ENCODE peak calls at places on chromosomes 1 and 21, in five cellular contexts. D is small intestine, G is astrocyte, F is cardiac muscle cell, C is right cardiac atrium. H is an unnamed sample.
A peak's percentile ranks its signal among the peaks of the same experiment; 100 is the strongest.

GRCh38 chr1:229863651-229864545 is 203.1 kb upstream of the GALNT2 start:
- DNase-seq in D (no peak), G (no peak), F (peak; percentile 37), C (peak; percentile 75), H (peak; percentile 88)

GRCh38 chr1:69376408-69376807 is 191.3 kb upstream of the LRRC7 start:
- DNase-seq in D (no peak), G (no peak), F (no peak), C (no peak), H (no peak)

GRCh38 chr1:216388558-216388957 is 34.7 kb downstream of the USH2A start:
- DNase-seq in D (no peak), G (no peak), F (peak; percentile 10), C (no peak), H (no peak)

GRCh38 chr1:116628448-116628847 is 39.1 kb downstream of the IGSF3 start:
- DNase-seq in D (no peak), G (no peak), F (no peak), C (no peak), H (no peak)

GRCh38 chr1:205374205-205375078 is 17.7 kb upstream of the KLHDC8A start:
- DNase-seq in D (no peak), G (peak; percentile 87), F (no peak), C (no peak), H (no peak)

GRCh38 chr1:157966034-157966671 is 27.3 kb upstream of the KIRREL1 start:
- DNase-seq in D (peak; percentile 97), G (peak; percentile 89), F (no peak), C (no peak), H (no peak)

GRCh38 chr1:76330993-76331603 is 256.6 kb downstream of the ST6GALNAC3 start:
- DNase-seq in D (peak; percentile 66), G (peak; percentile 62), F (peak; percentile 60), C (no peak), H (no peak)

GRCh38 chr1:20521960-20522861 is 14.3 kb upstream of the MUL1 start:
- DNase-seq in D (peak; percentile 73), G (peak; percentile 34), F (peak; percentile 85), C (peak; percentile 75), H (peak; percentile 29)

GRCh38 chr1:204888294-204888693 is 17.6 kb downstream of the NFASC start:
- DNase-seq in D (no peak), G (peak; percentile 74), F (no peak), C (no peak), H (no peak)

GRCh38 chr21:16309250-16309971 is 579.6 kb downstream of the USP25 start:
- DNase-seq in D (no peak), G (peak; percentile 81), F (no peak), C (no peak), H (no peak)

GRCh38 chr1:161031874-161032273 is 6.9 kb downstream of the TSTD1 start:
- DNase-seq in D (no peak), G (no peak), F (no peak), C (no peak), H (no peak)

GRCh38 chr1:100924212-100924611 is 28.3 kb downstream of the SLC30A7 start:
- DNase-seq in D (no peak), G (peak; percentile 14), F (no peak), C (no peak), H (no peak)

GRCh38 chr1:183164350-183164749 is 21.7 kb upstream of the LAMC2 start:
- DNase-seq in D (no peak), G (peak; percentile 88), F (no peak), C (no peak), H (no peak)

GRCh38 chr1:157004286-157004685 is 41.3 kb downstream of the ARHGEF11 start:
- DNase-seq in D (no peak), G (no peak), F (no peak), C (no peak), H (no peak)

GRCh38 chr1:183094376-183094775 is 71.2 kb downstream of the LAMC1 start:
- DNase-seq in D (no peak), G (no peak), F (no peak), C (no peak), H (no peak)

GRCh38 chr1:231272173-231272572 is 31.2 kb downstream of the GNPAT start:
- DNase-seq in D (no peak), G (no peak), F (no peak), C (no peak), H (no peak)
- H3K9me3 ChIP-seq in D (no peaks in the 10 kb centered on the region), G (no peaks in the 10 kb centered on the region), F (no peaks in the 10 kb centered on the region), C (no peaks in the 10 kb centered on the region), H (no peaks in the 10 kb centered on the region)

GRCh38 chr1:54355931-54356679 is 50.1 kb downstream of the SSBP3 start:
- DNase-seq in D (peak; percentile 64), G (no peak), F (peak; percentile 89), C (no peak), H (no peak)
- H3K4me3 ChIP-seq in D (peak overlapping the region; percentile 21), G (no peak overlapping the region), F (peak overlapping the region; percentile 6), C (no peak overlapping the region), H (no peak overlapping the region)

GRCh38 chr1:152565115-152565514 is 1.5 kb downstream of the LCE3E start:
- DNase-seq in D (no peak), G (no peak), F (no peak), C (no peak), H (no peak)

GRCh38 chr1:152565535-152566215 is 905 bp downstream of the LCE3E start:
- DNase-seq in D (no peak), G (no peak), F (no peak), C (no peak), H (no peak)

DNA sequence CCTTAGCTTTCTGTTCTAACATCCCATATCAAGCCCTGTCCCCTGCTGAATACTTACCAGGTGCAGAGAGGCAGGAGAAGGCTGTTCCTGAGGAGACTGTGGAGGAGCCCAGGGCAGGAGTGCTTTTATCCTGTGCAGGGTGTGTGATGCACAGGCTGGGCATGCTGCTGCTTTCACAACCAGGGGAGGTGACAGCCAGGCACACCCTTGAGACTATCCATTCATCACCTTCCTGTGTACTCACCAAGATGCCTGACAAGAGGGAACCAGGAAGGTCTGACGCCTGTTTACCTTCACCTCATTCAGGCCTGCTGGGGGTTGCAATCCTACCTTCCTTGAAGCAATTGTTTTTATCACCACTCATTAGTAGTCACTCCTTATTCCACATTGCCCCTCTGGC is at the start of gene LCE3E:
- DNase-seq in D (no peak), G (no peak), F (no peak), C (no peak), H (no peak)
- H3K9me3 ChIP-seq in D (no peaks in the 10 kb centered on the region), G (peaks cover 4% of the 10 kb centered on the region), F (no peaks in the 10 kb centered on the region), C (peaks cover 1% of the 10 kb centered on the region), H (no peaks in the 10 kb centered on the region)

GRCh38 chr1:90718411-90719320 is 1.6 kb upstream of the BARHL2 start:
- DNase-seq in D (no peak), G (no peak), F (no peak), C (peak; percentile 50), H (no peak)

GRCh38 chr1:90720137-90720636 is 3.1 kb upstream of the BARHL2 start:
- DNase-seq in D (no peak), G (no peak), F (no peak), C (no peak), H (no peak)

GRCh38 chr1:90721210-90722194 is 4.4 kb upstream of the BARHL2 start:
- DNase-seq in D (peak; percentile 48), G (peak; percentile 8), F (peak; percentile 72), C (peak; percentile 71), H (no peak)

GRCh38 chr1:90717665-90718410 is 736 bp upstream of the BARHL2 start:
- DNase-seq in D (no peak), G (no peak), F (peak; percentile 73), C (peak; percentile 63), H (no peak)

DNA sequence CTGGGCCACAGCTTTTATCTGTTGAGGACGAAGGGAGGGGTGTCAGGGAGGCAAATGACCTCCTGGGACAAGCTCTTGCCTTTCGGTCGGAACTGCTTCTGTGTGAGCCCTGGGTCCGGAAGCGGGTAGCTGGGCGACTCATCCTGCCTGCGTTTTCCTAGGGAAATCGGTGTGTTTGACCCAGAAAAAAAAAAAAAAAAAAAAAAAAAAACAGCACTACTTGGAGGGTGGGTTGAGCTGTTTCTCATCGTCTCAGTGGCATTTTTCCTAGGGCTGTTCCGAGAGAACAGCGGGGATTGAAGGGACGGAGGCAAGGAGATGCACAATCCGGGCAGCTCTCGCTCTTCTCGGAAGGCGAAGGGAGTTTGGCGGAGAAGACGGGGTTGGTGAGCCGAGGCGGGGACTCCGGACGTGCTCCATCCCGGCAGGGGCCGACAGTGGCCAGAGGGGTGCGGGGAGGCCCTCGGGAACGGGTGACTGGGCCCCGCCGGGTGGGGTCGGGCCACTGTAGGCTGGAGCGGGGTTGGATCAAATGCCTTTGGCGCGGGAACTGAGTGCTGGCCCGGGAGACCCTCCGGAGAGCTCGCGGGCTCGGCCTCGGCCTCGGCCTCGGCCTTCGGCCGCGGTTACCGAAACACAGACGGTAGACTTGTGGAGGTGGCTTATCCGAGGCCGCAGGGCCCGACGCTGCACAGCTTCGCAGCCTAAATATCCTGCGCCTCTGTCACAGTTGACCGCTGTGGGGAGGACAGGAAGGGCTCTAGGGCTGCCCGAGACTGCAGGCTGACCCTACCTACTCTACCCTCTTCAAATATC is 2.4 kb upstream of the BARHL2 start:
- DNase-seq in D (no peak), G (no peak), F (no peak), C (no peak), H (no peak)
- H3K4me3 ChIP-seq in D (no peak overlapping the region), G (no peak overlapping the region), F (no peak overlapping the region), C (peak overlapping the region; percentile 12), H (no peak overlapping the region)

H was measured in gastrocnemius medialis.